ENCODE peak calls at places on chromosomes 12 and 14, in eight cellular contexts. K is AG10803; Z is H54; S is NCI-H69; P is fibroblast of pulmonary artery; D is activated T-helper 2 cell treated with anti-CD3 and anti-CD28 coated beads, Interferon-gamma antibody, Interleukin-2, Interleukin-4, amounts not matched to agents 10 μg/mL and 5 μg/mL and 100 μg/mL, durations not matched to agents 14 hours and 24 hours and 36 hours; A is GM04503; L is astrocyte of the spinal cord. X is an unnamed sample.

GRCh38 chr12:25017336-25017735 is 68.4 kb upstream of the BCAT1 start:
- DNase-seq in K (no peak), Z (no peak), S (no peak), P (no peak), D (no peak), A (no peak), L (peak; percentile 16), X (peak; percentile 0)

GRCh38 chr12:51579321-51579850 is 11.6 kb upstream of the SCN8A start:
- DNase-seq in K (no peak), Z (no peak), S (no peak), P (no peak), D (no peak), A (no peak), L (no peak), X (no peak)

GRCh38 chr12:117526756-117527479 is 165.5 kb upstream of the NOS1 start:
- DNase-seq in K (no peak), Z (no peak), S (no peak), P (no peak), D (no peak), A (no peak), L (no peak), X (no peak)

GRCh38 chr14:97185186-97185585 is 388.0 kb downstream of the VRK1 start:
- DNase-seq in K (peak; percentile 7), Z (no peak), S (peak; percentile 32), P (no peak), D (no peak), A (no peak), L (peak; percentile 5), X (no peak)

GRCh38 chr14:74863274-74863673 is 12.7 kb downstream of the PROX2 start:
- DNase-seq in K (no peak), Z (no peak), S (no peak), P (no peak), D (no peak), A (no peak), L (no peak), X (no peak)

GRCh38 chr12:5102261-5102789 is 58.6 kb downstream of the KCNA5 start:
- DNase-seq in K (peak; percentile 92), Z (no peak), S (no peak), P (peak; percentile 10), D (no peak), A (peak; percentile 80), L (peak; percentile 36), X (peak; percentile 28)

GRCh38 chr14:59474172-59474571 is 9.0 kb upstream of the GPR135 start:
- DNase-seq in K (peak; percentile 12), Z (no peak), S (no peak), P (peak; percentile 76), D (no peak), A (no peak), L (peak; percentile 76), X (no peak)

GRCh38 chr14:70086685-70087379 is 101.9 kb downstream of the SLC8A3 start:
- DNase-seq in K (peak; percentile 47), Z (no peak), S (peak; percentile 73), P (peak; percentile 69), D (no peak), A (no peak), L (peak; percentile 50), X (peak; percentile 41)

GRCh38 chr12:25756974-25757665 is 201.4 kb upstream of the RASSF8 start:
- DNase-seq in K (no peak), Z (no peak), S (no peak), P (no peak), D (no peak), A (no peak), L (no peak), X (peak; percentile 65)

GRCh38 chr12:81610955-81611889 is 147.9 kb downstream of the PPFIA2 start:
- DNase-seq in K (no peak), Z (no peak), S (peak; percentile 75), P (peak; percentile 6), D (no peak), A (no peak), L (no peak), X (peak; percentile 1)

GRCh38 chr12:3227076-3227975 is 150.1 kb downstream of the TSPAN9 start:
- DNase-seq in K (no peak), Z (no peak), S (peak; percentile 65), P (no peak), D (no peak), A (no peak), L (no peak), X (no peak)

X was measured in fibroblast of villous mesenchyme.